ENCODE peak calls at places on chromosomes 5 and 9, in eight cellular contexts. One of them, this sample, is unnamed.

GRCh38 chr9:75910716-75911115 is 20.2 kb downstream of the PCSK5 start:
- DNase-seq in SK-N-SH: no peak
- DNase-seq in hepatocyte: no peak
- DNase-seq in mesothelial cell of epicardium: no peak
- DNase-seq in body of pancreas: no peak
- DNase-seq in H1: no peak
- DNase-seq in GM10248: no peak
- DNase-seq in RWPE2: no peak
- DNase-seq in this sample: no peak

GRCh38 chr5:143135832-143136551 is 267.5 kb downstream of the NR3C1 start:
- DNase-seq in GM10248: no peak
- DNase-seq in body of pancreas: peak
- DNase-seq in RWPE2: no peak
- DNase-seq in mesothelial cell of epicardium: no peak
- DNase-seq in SK-N-SH: no peak
- DNase-seq in hepatocyte: peak
- DNase-seq in H1: no peak
- DNase-seq in this sample: no peak

GRCh38 chr9:134652291-134653225 is 11.0 kb downstream of the COL5A1 start:
- DNase-seq in GM10248: no peak
- DNase-seq in hepatocyte: no peak
- DNase-seq in SK-N-SH: no peak
- DNase-seq in body of pancreas: no peak
- DNase-seq in mesothelial cell of epicardium: no peak
- DNase-seq in RWPE2: no peak
- DNase-seq in H1: no peak
- DNase-seq in this sample: peak

GRCh38 chr5:56696900-56697299 is 118.4 kb upstream of the MAP3K1 start:
- DNase-seq in RWPE2: no peak
- DNase-seq in SK-N-SH: no peak
- DNase-seq in H1: no peak
- DNase-seq in GM10248: no peak
- DNase-seq in hepatocyte: peak
- DNase-seq in body of pancreas: no peak
- DNase-seq in mesothelial cell of epicardium: peak
- DNase-seq in this sample: no peak

GRCh38 chr9:18848657-18849056 is 184.4 kb downstream of the SAXO1 start:
- DNase-seq in SK-N-SH: no peak
- DNase-seq in body of pancreas: no peak
- DNase-seq in hepatocyte: no peak
- DNase-seq in RWPE2: no peak
- DNase-seq in mesothelial cell of epicardium: no peak
- DNase-seq in H1: no peak
- DNase-seq in GM10248: no peak
- DNase-seq in this sample: no peak

GRCh38 chr5:7927466-7928375 is 58.8 kb downstream of the MTRR start:
- DNase-seq in RWPE2: no peak
- DNase-seq in GM10248: peak
- DNase-seq in body of pancreas: peak
- DNase-seq in H1: peak
- DNase-seq in hepatocyte: peak
- DNase-seq in SK-N-SH: peak
- DNase-seq in mesothelial cell of epicardium: peak
- DNase-seq in this sample: peak

GRCh38 chr5:94746731-94747124 is 128.3 kb downstream of the SLF1 start:
- DNase-seq in mesothelial cell of epicardium: no peak
- DNase-seq in SK-N-SH: no peak
- DNase-seq in H1: no peak
- DNase-seq in RWPE2: no peak
- DNase-seq in GM10248: peak
- DNase-seq in body of pancreas: no peak
- DNase-seq in hepatocyte: no peak
- DNase-seq in this sample: no peak

GRCh38 chr5:160159991-160160826 is 41.0 kb upstream of the PWWP2A start:
- DNase-seq in GM10248: peak
- DNase-seq in body of pancreas: no peak
- DNase-seq in mesothelial cell of epicardium: no peak
- DNase-seq in RWPE2: no peak
- DNase-seq in SK-N-SH: no peak
- DNase-seq in hepatocyte: peak
- DNase-seq in H1: peak
- DNase-seq in this sample: peak

GRCh38 chr9:136990233-136990911 is 1.9 kb upstream of the PAXX start:
- DNase-seq in H1: no peak
- DNase-seq in body of pancreas: no peak
- DNase-seq in mesothelial cell of epicardium: no peak
- DNase-seq in SK-N-SH: no peak
- DNase-seq in hepatocyte: no peak
- DNase-seq in GM10248: no peak
- DNase-seq in RWPE2: no peak
- DNase-seq in this sample: peak

GRCh38 chr5:153084476-153084875 is 406.0 kb upstream of the GRIA1 start:
- DNase-seq in hepatocyte: no peak
- DNase-seq in GM10248: no peak
- DNase-seq in mesothelial cell of epicardium: no peak
- DNase-seq in RWPE2: no peak
- DNase-seq in H1: no peak
- DNase-seq in SK-N-SH: no peak
- DNase-seq in body of pancreas: no peak
- DNase-seq in this sample: no peak

GRCh38 chr5:66992547-66992946 is 204.1 kb downstream of the CD180 start:
- DNase-seq in GM10248: no peak
- DNase-seq in mesothelial cell of epicardium: no peak
- DNase-seq in H1: no peak
- DNase-seq in hepatocyte: no peak
- DNase-seq in RWPE2: no peak
- DNase-seq in SK-N-SH: no peak
- DNase-seq in body of pancreas: no peak
- DNase-seq in this sample: no peak

GRCh38 chr9:124133752-124134151 is 122.2 kb downstream of the LHX2 start:
- DNase-seq in SK-N-SH: no peak
- DNase-seq in hepatocyte: no peak
- DNase-seq in GM10248: peak
- DNase-seq in mesothelial cell of epicardium: no peak
- DNase-seq in RWPE2: no peak
- DNase-seq in body of pancreas: peak
- DNase-seq in H1: no peak
- DNase-seq in this sample: peak

GRCh38 chr5:81825237-81825636 is 74.3 kb upstream of the SSBP2 start:
- DNase-seq in mesothelial cell of epicardium: no peak
- DNase-seq in hepatocyte: peak
- DNase-seq in RWPE2: peak
- DNase-seq in H1: no peak
- DNase-seq in SK-N-SH: no peak
- DNase-seq in GM10248: no peak
- DNase-seq in body of pancreas: peak
- DNase-seq in this sample: no peak

GRCh38 chr5:129905467-129906176 is 1.4 kb downstream of the CHSY3 start:
- DNase-seq in GM10248: no peak
- DNase-seq in mesothelial cell of epicardium: no peak
- DNase-seq in hepatocyte: peak
- DNase-seq in RWPE2: peak
- DNase-seq in body of pancreas: peak
- DNase-seq in H1: peak
- DNase-seq in SK-N-SH: no peak
- DNase-seq in this sample: peak

GRCh38 chr9:114906922-114907571 is 23.3 kb downstream of the TNFSF8 start:
- DNase-seq in body of pancreas: no peak
- DNase-seq in RWPE2: no peak
- DNase-seq in hepatocyte: peak
- DNase-seq in SK-N-SH: peak
- DNase-seq in GM10248: no peak
- DNase-seq in H1: peak
- DNase-seq in mesothelial cell of epicardium: peak
- DNase-seq in this sample: peak

GRCh38 chr9:137387034-137387890 is 35.7 kb downstream of the EXD3 start:
- DNase-seq in SK-N-SH: no peak
- DNase-seq in GM10248: no peak
- DNase-seq in mesothelial cell of epicardium: no peak
- DNase-seq in H1: no peak
- DNase-seq in body of pancreas: no peak
- DNase-seq in RWPE2: no peak
- DNase-seq in hepatocyte: no peak
- DNase-seq in this sample: no peak

GRCh38 chr5:158384535-158385421 is 525.8 kb upstream of the CLINT1 start:
- DNase-seq in RWPE2: peak
- DNase-seq in body of pancreas: no peak
- DNase-seq in hepatocyte: no peak
- DNase-seq in H1: no peak
- DNase-seq in GM10248: no peak
- DNase-seq in mesothelial cell of epicardium: no peak
- DNase-seq in SK-N-SH: no peak
- DNase-seq in this sample: no peak

GRCh38 chr5:111741270-111741669 is 15.7 kb downstream of the NREP start:
- DNase-seq in hepatocyte: no peak
- DNase-seq in RWPE2: no peak
- DNase-seq in SK-N-SH: no peak
- DNase-seq in H1: no peak
- DNase-seq in mesothelial cell of epicardium: no peak
- DNase-seq in GM10248: no peak
- DNase-seq in body of pancreas: no peak
- DNase-seq in this sample: no peak

GRCh38 chr9:29691758-29692407 is 2118.6 kb upstream of the C9orf72 start:
- DNase-seq in hepatocyte: peak
- DNase-seq in H1: peak
- DNase-seq in GM10248: peak
- DNase-seq in mesothelial cell of epicardium: no peak
- DNase-seq in SK-N-SH: peak
- DNase-seq in body of pancreas: peak
- DNase-seq in RWPE2: no peak
- DNase-seq in this sample: peak
- TF ChIP-seq CTCF in hepatocyte: peak
- TF ChIP-seq CTCF in H1: peak
- TF ChIP-seq CTCF in GM10248: peak
- TF ChIP-seq CTCF in mesothelial cell of epicardium: no peak
- TF ChIP-seq CTCF in SK-N-SH: peak
- TF ChIP-seq CTCF in body of pancreas: no peak
- TF ChIP-seq CTCF in RWPE2: peak
- TF ChIP-seq CTCF in this sample: no peak

GRCh38 chr9:23825143-23825531 is 903 bp downstream of the ELAVL2 start:
- DNase-seq in body of pancreas: no peak
- DNase-seq in GM10248: no peak
- DNase-seq in SK-N-SH: peak
- DNase-seq in H1: no peak
- DNase-seq in RWPE2: no peak
- DNase-seq in hepatocyte: no peak
- DNase-seq in mesothelial cell of epicardium: no peak
- DNase-seq in this sample: peak
- TF ChIP-seq CTCF in body of pancreas: no peak
- TF ChIP-seq CTCF in GM10248: no peak
- TF ChIP-seq CTCF in SK-N-SH: no peak
- TF ChIP-seq CTCF in H1: no peak
- TF ChIP-seq CTCF in RWPE2: no peak
- TF ChIP-seq CTCF in hepatocyte: no peak
- TF ChIP-seq CTCF in mesothelial cell of epicardium: no peak
- TF ChIP-seq CTCF in this sample: no peak

DNA sequence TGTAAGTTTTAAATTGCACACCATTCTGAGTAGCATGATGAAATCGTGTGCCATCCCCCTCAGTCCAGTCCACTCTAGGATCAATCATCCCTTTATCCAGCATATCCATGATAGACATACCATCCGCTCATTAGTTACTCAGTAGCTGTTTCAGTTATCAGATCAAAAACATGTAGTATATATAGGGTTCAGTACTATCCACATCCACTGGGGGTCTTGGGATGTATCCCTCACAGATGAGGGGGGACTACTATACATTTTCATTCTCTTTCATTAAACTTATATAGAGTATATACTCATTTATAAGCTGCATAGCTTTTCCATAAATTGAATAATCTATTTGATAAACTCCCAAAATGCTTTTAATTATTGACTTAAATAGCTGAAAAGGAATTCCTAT is 67.6 kb downstream of the MEIKIN start:
- DNase-seq in body of pancreas: no peak
- DNase-seq in SK-N-SH: peak
- DNase-seq in GM10248: no peak
- DNase-seq in RWPE2: no peak
- DNase-seq in hepatocyte: no peak
- DNase-seq in H1: no peak
- DNase-seq in mesothelial cell of epicardium: no peak
- DNase-seq in this sample: no peak
- TF ChIP-seq CTCF in body of pancreas: no peak
- TF ChIP-seq CTCF in SK-N-SH: no peak
- TF ChIP-seq CTCF in GM10248: no peak
- TF ChIP-seq CTCF in RWPE2: no peak
- TF ChIP-seq CTCF in hepatocyte: no peak
- TF ChIP-seq CTCF in H1: peak
- TF ChIP-seq CTCF in mesothelial cell of epicardium: peak
- TF ChIP-seq CTCF in this sample: no peak

GRCh38 chr5:180289433-180289832 is 2.5 kb downstream of the MAPK9 start:
- DNase-seq in mesothelial cell of epicardium: no peak
- DNase-seq in SK-N-SH: peak
- DNase-seq in GM10248: no peak
- DNase-seq in body of pancreas: peak
- DNase-seq in hepatocyte: no peak
- DNase-seq in RWPE2: no peak
- DNase-seq in H1: no peak
- DNase-seq in this sample: no peak

GRCh38 chr5:180291943-180292831 is at the start of gene MAPK9:
- DNase-seq in GM10248: peak
- DNase-seq in hepatocyte: peak
- DNase-seq in H1: peak
- DNase-seq in mesothelial cell of epicardium: peak
- DNase-seq in RWPE2: peak
- DNase-seq in body of pancreas: peak
- DNase-seq in SK-N-SH: peak
- DNase-seq in this sample: peak

GRCh38 chr5:180289966-180290365 is 1.9 kb downstream of the MAPK9 start:
- DNase-seq in H1: no peak
- DNase-seq in mesothelial cell of epicardium: no peak
- DNase-seq in hepatocyte: no peak
- DNase-seq in RWPE2: no peak
- DNase-seq in body of pancreas: no peak
- DNase-seq in SK-N-SH: no peak
- DNase-seq in GM10248: no peak
- DNase-seq in this sample: no peak

GRCh38 chr5:180290568-180291233 is 1.2 kb downstream of the MAPK9 start:
- DNase-seq in mesothelial cell of epicardium: no peak
- DNase-seq in body of pancreas: no peak
- DNase-seq in RWPE2: no peak
- DNase-seq in SK-N-SH: no peak
- DNase-seq in H1: no peak
- DNase-seq in hepatocyte: no peak
- DNase-seq in GM10248: no peak
- DNase-seq in this sample: no peak

DNA sequence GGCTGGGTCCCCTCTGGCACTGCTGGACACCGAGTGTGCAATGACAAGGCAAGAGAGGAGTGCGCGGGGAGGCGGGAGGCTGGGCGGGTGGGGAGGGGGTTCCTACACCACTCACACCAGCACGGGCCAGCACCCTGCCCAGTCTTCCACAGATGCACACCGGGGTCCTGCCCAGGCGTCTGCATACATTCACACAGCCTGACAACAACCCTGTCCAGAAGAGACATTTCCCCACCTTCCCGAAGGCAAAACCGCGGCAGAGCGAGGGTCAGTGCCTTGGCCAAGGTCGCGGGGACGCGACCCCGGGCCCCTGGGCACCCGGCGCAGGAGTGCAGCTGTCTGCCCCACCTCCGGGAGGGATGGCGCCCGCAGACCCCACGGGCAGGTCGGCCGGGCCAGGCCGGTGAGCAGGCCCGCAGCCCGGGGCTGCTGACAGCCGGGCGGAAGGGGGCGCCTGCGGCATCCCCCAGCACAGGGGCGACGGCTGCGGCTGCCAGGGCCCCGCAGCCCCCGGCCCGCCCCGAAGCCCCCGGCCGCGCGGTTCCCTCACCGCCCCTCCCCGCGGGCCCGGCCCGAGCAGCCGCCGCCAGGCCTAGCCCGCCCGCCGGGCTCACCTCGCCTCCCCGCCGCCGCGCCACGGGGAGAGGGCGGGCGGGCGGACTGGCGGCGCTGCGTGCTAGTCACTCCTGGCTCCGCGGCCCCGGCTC is 496 bp downstream of the MAPK9 start:
- DNase-seq in RWPE2: no peak
- DNase-seq in H1: peak
- DNase-seq in hepatocyte: no peak
- DNase-seq in mesothelial cell of epicardium: no peak
- DNase-seq in body of pancreas: peak
- DNase-seq in SK-N-SH: no peak
- DNase-seq in GM10248: peak
- DNase-seq in this sample: peak
- TF ChIP-seq CTCF in RWPE2: peak
- TF ChIP-seq CTCF in H1: no peak
- TF ChIP-seq CTCF in hepatocyte: no peak
- TF ChIP-seq CTCF in mesothelial cell of epicardium: no peak
- TF ChIP-seq CTCF in body of pancreas: no peak
- TF ChIP-seq CTCF in SK-N-SH: peak
- TF ChIP-seq CTCF in GM10248: peak
- TF ChIP-seq CTCF in this sample: no peak

This sample was measured in glutamatergic neuron.